ENCODE peak calls at places on chromosomes 3 and 15, in six cellular contexts. X, N, H, Z, M and O are unnamed samples.

GRCh38 chr3:71307884-71308697 is 275.4 kb downstream of the FOXP1 start:
- DNase-seq in N (no peak), M (no peak), H (peak), X (no peak), Z (no peak), O (no peak)

GRCh38 chr15:42584031-42584765 is 8.8 kb downstream of the STARD9 start:
- DNase-seq in H (peak), M (no peak), X (no peak), N (peak), Z (peak), O (no peak)

GRCh38 chr3:85141-85540 is 111.4 kb upstream of the CHL1 start:
- DNase-seq in X (no peak), H (no peak), M (no peak), Z (no peak), N (no peak), O (no peak)

GRCh38 chr3:183579967-183580720 is 24.6 kb upstream of the KLHL6 start:
- DNase-seq in X (no peak), M (no peak), H (peak), N (no peak), Z (peak), O (no peak)

GRCh38 chr15:90087454-90088154 is 14.7 kb downstream of the IDH2 start:
- DNase-seq in N (peak), X (peak), H (peak), Z (peak), M (no peak), O (peak)

GRCh38 chr3:129688310-129688895 is 81.9 kb upstream of the PLXND1 start:
- DNase-seq in N (peak), M (no peak), Z (no peak), X (peak), H (peak), O (no peak)

GRCh38 chr3:77939726-77940125 is 899.8 kb downstream of the ROBO2 start:
- DNase-seq in Z (no peak), N (no peak), X (no peak), M (no peak), H (no peak), O (no peak)

GRCh38 chr15:66614456-66615174 is 48.8 kb upstream of the LCTL start:
- DNase-seq in N (no peak), Z (no peak), H (no peak), M (no peak), X (no peak), O (peak)

GRCh38 chr15:68303560-68304436 is 26.3 kb downstream of the FEM1B start:
- DNase-seq in Z (no peak), X (peak), M (no peak), H (no peak), N (no peak), O (peak)

GRCh38 chr3:15637131-15637951 is 35.8 kb downstream of the BTD start:
- DNase-seq in Z (no peak), X (no peak), N (no peak), M (peak), H (peak), O (no peak)

GRCh38 chr3:106691476-106691875 is 685.8 kb upstream of the CCDC54 start:
- DNase-seq in X (no peak), Z (no peak), M (no peak), N (no peak), H (no peak), O (no peak)

GRCh38 chr15:69910511-69910910 is 187.2 kb downstream of the TLE3 start:
- DNase-seq in N (no peak), X (no peak), Z (no peak), M (no peak), H (no peak), O (no peak)

GRCh38 chr15:68479406-68479805 is 47.4 kb upstream of the ITGA11 start:
- DNase-seq in M (no peak), H (no peak), Z (no peak), X (no peak), N (no peak), O (no peak)

GRCh38 chr3:50587806-50588758 is 18.8 kb downstream of the HEMK1 start:
- DNase-seq in Z (no peak), N (peak), M (peak), X (no peak), H (no peak), O (no peak)

GRCh38 chr3:97148891-97149290 is 334.5 kb downstream of the EPHA6 start:
- DNase-seq in Z (no peak), X (no peak), M (no peak), H (no peak), N (no peak), O (no peak)

GRCh38 chr3:83715307-83715706 is 1243.5 kb upstream of the CADM2 start:
- DNase-seq in M (no peak), N (no peak), X (no peak), Z (no peak), H (no peak), O (no peak)
- TF ChIP-seq POLR2A in M (no peak), N (no peak), X (no peak), Z (no peak), H (no peak), O (no peak)

GRCh38 chr3:127887321-127887720 is 27.7 kb upstream of the KBTBD12 start:
- DNase-seq in M (no peak), Z (no peak), N (no peak), H (no peak), X (no peak), O (no peak)
- TF ChIP-seq CTCF in M (no peak), Z (no peak), N (no peak), H (no peak), X (no peak), O (no peak)

GRCh38 chr3:193869221-193870201 is 266.4 kb upstream of the HES1 start:
- DNase-seq in M (no peak), H (peak), Z (no peak), N (no peak), X (peak), O (peak)
- TF ChIP-seq MYC in M (no peak), H (no peak), Z (no peak), N (no peak), X (no peak), O (no peak)

GRCh38 chr3:64010199-64010598 is 13.1 kb downstream of the PSMD6 start:
- DNase-seq in Z (no peak), H (no peak), M (no peak), X (no peak), N (no peak), O (no peak)

GRCh38 chr3:64008487-64008886 is 14.8 kb downstream of the PSMD6 start:
- DNase-seq in N (no peak), H (no peak), M (no peak), Z (no peak), X (no peak), O (no peak)

GRCh38 chr3:64009528-64009927 is 13.8 kb downstream of the PSMD6 start:
- DNase-seq in H (peak), Z (no peak), M (no peak), X (no peak), N (no peak), O (no peak)

GRCh38 chr3:64008952-64009351 is 14.3 kb downstream of the PSMD6 start:
- DNase-seq in X (no peak), M (no peak), Z (no peak), H (peak), N (no peak), O (no peak)

GRCh38 chr3:64011685-64012084 is 11.6 kb downstream of the PSMD6 start:
- DNase-seq in X (no peak), N (no peak), Z (peak), H (peak), M (no peak), O (no peak)
- TF ChIP-seq POLR2A in X (no peak), N (peak), Z (no peak), H (no peak), M (no peak), O (no peak)

DNA sequence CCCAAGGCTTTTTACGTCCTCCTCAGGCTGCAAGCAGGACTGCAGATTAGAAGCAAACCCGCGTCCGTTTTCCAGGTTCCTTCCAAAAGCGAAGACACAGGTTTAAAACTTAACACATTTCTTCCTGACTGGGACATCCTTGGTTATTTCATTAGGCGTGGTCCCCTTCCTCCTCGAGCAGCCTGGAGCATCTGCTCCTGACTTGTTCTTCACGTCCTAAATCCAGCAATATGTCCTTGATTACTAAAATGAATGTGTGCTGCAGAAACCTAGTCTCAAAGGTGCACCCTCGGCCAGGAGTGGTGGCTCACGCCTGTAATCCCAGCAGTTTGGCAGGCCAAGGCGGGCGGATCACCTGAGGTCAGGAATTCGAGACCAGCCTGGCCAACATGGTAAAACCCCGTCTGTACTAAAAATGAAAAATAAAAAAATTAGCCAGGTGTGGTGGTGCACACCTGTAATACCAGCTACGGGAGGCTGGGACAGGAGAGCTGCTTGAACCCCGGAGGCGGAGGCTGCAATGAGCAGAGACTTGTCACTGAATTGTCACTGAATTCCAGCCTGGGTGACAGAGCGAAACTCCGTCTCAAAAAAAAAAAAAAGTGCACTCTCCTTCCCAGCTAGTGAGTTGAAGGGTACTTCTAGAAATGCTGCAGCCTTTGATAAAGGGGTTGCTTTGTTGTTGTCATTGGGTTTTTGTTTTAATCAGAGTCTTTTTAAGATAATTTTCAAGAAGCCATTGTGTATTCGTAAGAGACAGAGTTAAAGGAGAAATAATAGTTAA is 853 bp upstream of the LRIG1 start:
- DNase-seq in Z (no peak), N (no peak), H (no peak), X (no peak), M (no peak), O (no peak)
- TF ChIP-seq CTCF in Z (no peak), N (no peak), H (no peak), X (no peak), M (no peak), O (no peak)

DNA sequence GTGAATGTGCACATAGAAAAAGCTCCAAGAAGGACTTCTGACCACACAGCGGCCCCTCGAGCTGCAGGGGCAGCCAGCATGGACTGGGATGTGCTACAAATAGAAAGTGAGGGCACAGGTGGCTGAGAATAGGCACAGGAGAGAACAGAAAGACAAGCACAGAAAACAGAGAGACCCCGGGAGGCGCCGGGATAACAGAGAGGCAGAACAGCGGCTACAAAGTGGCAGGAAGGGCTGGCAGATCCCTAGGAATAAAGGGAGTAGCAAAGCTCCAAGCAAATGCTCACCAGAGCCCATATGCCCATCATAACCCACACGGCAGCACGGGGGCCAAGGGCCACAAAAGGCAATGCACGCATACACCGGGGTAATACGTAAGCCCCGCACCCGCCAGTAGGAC is 201.7 kb upstream of the NSMCE3 start:
- DNase-seq in N (no peak), M (no peak), H (no peak), Z (no peak), X (no peak), O (no peak)
- TF ChIP-seq MYC in N (no peak), M (no peak), H (no peak), Z (no peak), X (no peak), O (no peak)

GRCh38 chr3:4978966-4979400 is 254 bp upstream of the BHLHE40 start:
- DNase-seq in M (peak), X (peak), Z (peak), H (peak), N (peak), O (peak)

GRCh38 chr3:4977889-4978258 is 1.4 kb upstream of the BHLHE40 start:
- DNase-seq in M (no peak), X (no peak), N (no peak), H (no peak), Z (no peak), O (no peak)

GRCh38 chr3:4978259-4978965 is 825 bp upstream of the BHLHE40 start:
- DNase-seq in M (peak), X (peak), N (peak), H (peak), Z (peak), O (peak)

GRCh38 chr3:4976109-4976508 is 3.1 kb upstream of the BHLHE40 start:
- DNase-seq in X (peak), H (peak), Z (peak), N (peak), M (no peak), O (peak)

DNA sequence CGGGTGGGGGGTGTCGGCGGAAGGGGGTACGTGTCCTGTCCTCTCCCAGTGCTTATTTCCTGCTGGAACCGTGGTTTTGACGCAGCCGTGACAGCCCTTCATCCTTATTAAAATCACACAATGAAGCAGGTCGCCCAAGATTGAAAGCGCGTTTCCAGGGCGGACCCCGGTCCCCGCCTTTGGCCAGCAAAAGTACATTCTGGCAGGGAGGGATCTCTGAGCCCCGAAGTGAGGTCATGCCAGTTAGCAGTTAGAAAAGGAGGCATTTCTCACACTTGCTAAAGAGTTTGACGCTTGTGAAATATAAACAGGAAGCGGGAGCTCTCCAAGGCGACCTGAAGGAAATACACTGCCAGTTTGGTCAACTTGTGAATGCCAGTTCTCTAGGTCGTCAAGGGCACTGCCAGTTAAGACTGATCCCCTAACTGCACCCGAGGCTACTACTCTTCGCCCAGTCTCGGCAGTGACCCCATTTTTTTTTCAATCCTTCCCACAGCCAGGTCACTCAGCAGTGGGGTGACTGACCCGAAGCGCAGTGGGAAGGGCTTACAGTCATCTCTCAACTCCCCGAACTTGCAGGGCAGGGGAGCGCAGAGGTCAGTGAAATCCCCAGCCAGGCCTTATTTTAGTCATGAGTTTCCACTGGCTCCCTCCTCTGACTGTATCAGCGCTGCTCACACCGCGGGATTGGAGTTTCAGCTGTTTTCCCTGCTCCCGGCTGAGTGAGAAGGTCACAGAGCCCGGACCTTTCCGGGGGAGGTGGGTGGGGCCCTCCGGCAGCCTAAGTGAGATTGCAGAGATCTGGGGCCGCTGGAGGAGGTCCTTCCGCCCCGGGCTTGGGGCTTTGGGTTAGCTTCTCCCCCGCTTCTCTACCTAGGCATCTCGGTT is 2.0 kb upstream of the BHLHE40 start:
- DNase-seq in Z (peak), H (peak), X (peak), N (peak), M (peak), O (peak)
- TF ChIP-seq POLR2A in Z (peak), H (no peak), X (peak), N (no peak), M (peak), O (no peak)

GRCh38 chr15:71125831-71126453 is 10.7 kb downstream of the THSD4 start:
- DNase-seq in H (no peak), M (no peak), X (peak), Z (peak), N (peak), O (no peak)
- TF ChIP-seq CTCF in H (peak), M (no peak), X (no peak), Z (peak), N (peak), O (peak)

GRCh38 chr3:57956119-57956832 is 51.9 kb upstream of the FLNB start:
- DNase-seq in M (no peak), N (no peak), H (peak), Z (no peak), X (peak), O (peak)
- TF ChIP-seq MYC in M (no peak), N (no peak), H (peak), Z (no peak), X (no peak), O (no peak)